ENCODE peak calls at places on chromosome 7, in ten cellular contexts. W is fibroblast of lung, B is transverse colon, N is mucosa of descending colon, K is left ventricle myocardium inferior, U is NT2/D1, A is ascending aorta, P is tibial nerve, Y is GM23338, V is neural progenitor cell. T is an unnamed sample. For H3K36me3, the result is how much of the 10 kb centered on the place peaks cover.

GRCh38 chr7:91050677-91051076 is 213.6 kb upstream of the FZD1 start:
- DNase-seq in P (no peak), Y (no peak), U (no peak), N (no peak), K (no peak), A (no peak), V (no peak), B (no peak), W (no peak), T (no peak)

GRCh38 chr7:146138926-146139325 is 22.3 kb downstream of the CNTNAP2 start:
- DNase-seq in W (no peak), U (no peak), B (no peak), P (no peak), N (no peak), Y (no peak), A (no peak), V (no peak), K (no peak), T (no peak)

GRCh38 chr7:35549781-35550180 is 145.2 kb downstream of the HERPUD2 start:
- DNase-seq in A (peak), P (no peak), B (no peak), V (no peak), K (no peak), U (no peak), Y (no peak), N (no peak), W (no peak), T (no peak)

GRCh38 chr7:18068745-18069144 is 41.1 kb upstream of the PRPS1L1 start:
- DNase-seq in W (no peak), P (no peak), A (no peak), V (no peak), K (no peak), B (no peak), N (no peak), Y (no peak), U (no peak), T (no peak)

GRCh38 chr7:86469680-86470295 is 173.9 kb upstream of the GRM3 start:
- DNase-seq in P (peak), Y (peak), K (no peak), V (peak), N (peak), U (peak), B (peak), W (peak), A (peak), T (no peak)

GRCh38 chr7:106623846-106624245 is 37.1 kb downstream of the CCDC71L start:
- DNase-seq in A (no peak), Y (no peak), N (no peak), K (no peak), B (no peak), V (no peak), U (no peak), P (no peak), W (peak), T (peak)

GRCh38 chr7:11540271-11540761 is 291.7 kb downstream of the THSD7A start:
- DNase-seq in Y (no peak), P (peak), U (no peak), A (no peak), B (no peak), W (peak), N (no peak), K (no peak), V (no peak), T (no peak)

GRCh38 chr7:92646966-92647625 is 56.9 kb upstream of the FAM133B start:
- DNase-seq in B (no peak), N (no peak), P (no peak), V (no peak), A (no peak), U (no peak), W (no peak), K (no peak), Y (no peak), T (no peak)

GRCh38 chr7:23546897-23547572 is 15.3 kb upstream of the TRA2A start:
- DNase-seq in U (peak), V (peak), P (peak), W (peak), N (peak), B (peak), K (peak), Y (peak), A (peak), T (peak)

GRCh38 chr7:148697256-148697841 is 1.4 kb upstream of the CUL1 start:
- DNase-seq in W (peak), B (peak), P (peak), A (peak), K (peak), U (no peak), Y (no peak), V (no peak), N (peak), T (no peak)

GRCh38 chr7:92279429-92280031 is 33.8 kb downstream of the ANKIB1 start:
- DNase-seq in V (peak), W (no peak), B (no peak), K (no peak), N (no peak), U (peak), Y (peak), A (no peak), P (no peak), T (no peak)

GRCh38 chr7:44264221-44264956 is 61.0 kb downstream of the CAMK2B start:
- DNase-seq in Y (peak), U (no peak), B (no peak), P (no peak), W (no peak), K (no peak), A (no peak), N (no peak), V (no peak), T (no peak)

GRCh38 chr7:4745265-4745919 is 30.0 kb upstream of the AP5Z1 start:
- DNase-seq in Y (no peak), A (no peak), N (peak), V (no peak), W (no peak), B (no peak), P (no peak), U (no peak), K (no peak), T (no peak)
- H3K36me3 ChIP-seq in Y (under half), A (under half), N (under half), V (under half), W (under half), B (under half), P (under half), U (half or more), K (under half), T (under half)

GRCh38 chr7:100627238-100627549 is 14.2 kb downstream of the TFR2 start:
- DNase-seq in W (no peak), B (no peak), P (no peak), V (no peak), Y (no peak), U (no peak), A (no peak), N (no peak), K (no peak), T (no peak)
- H3K4me3 ChIP-seq in W (no peak), B (peak), P (no peak), V (no peak), Y (peak), U (peak), A (peak), N (no peak), K (no peak), T (no peak)

DNA sequence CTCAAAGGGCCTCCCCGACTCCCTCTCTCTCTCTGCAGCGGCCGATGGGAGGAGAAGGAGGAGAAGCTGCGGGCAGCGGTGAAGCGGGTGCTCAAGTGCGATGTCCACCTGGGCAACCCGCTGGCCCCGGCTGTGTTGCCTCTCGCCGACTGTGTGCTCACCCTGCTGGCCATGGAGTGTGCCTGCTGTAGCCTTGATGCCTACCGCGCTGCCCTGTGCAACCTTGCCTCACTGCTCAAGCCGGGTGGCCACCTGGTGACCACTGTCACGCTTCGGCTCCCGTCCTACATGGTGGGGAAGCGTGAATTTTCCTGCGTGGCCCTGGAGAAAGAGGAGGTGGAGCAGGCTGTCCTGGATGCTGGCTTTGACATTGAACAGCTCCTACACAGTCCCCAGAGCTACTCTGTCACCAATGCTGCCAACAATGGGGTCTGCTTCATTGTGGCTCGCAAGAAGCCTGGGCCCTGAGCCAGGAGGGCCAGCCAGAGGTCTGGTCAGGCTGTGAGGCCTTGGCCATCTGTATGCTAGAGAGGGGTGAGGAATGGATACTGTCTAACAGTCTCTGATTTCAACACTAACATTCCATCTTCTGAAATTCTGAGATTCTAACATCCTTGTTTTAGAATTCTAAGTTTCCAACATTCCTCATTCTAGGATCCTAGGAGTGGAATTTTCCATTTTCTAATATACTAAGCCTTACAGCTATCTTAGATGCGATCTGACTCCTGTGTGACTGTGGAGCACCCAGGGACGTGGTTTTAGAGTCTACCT is 3.6 kb downstream of the INMT start:
- DNase-seq in A (peak), B (no peak), K (peak), P (no peak), V (no peak), U (no peak), Y (no peak), N (no peak), W (peak), T (no peak)
- H3K36me3 ChIP-seq in A (under half), B (under half), K (under half), P (under half), V (under half), U (under half), Y (under half), N (under half), W (under half), T (under half)

GRCh38 chr7:99324559-99324958 is 1.1 kb upstream of the ARPC1A start:
- DNase-seq in U (no peak), B (no peak), Y (no peak), K (no peak), A (no peak), N (no peak), V (no peak), W (no peak), P (no peak), T (no peak)
- H3K4me3 ChIP-seq in U (no peak), B (no peak), Y (peak), K (peak), A (peak), N (no peak), V (peak), W (peak), P (no peak), T (peak)

GRCh38 chr7:5690931-5691461 is 90.5 kb downstream of the RNF216 start:
- DNase-seq in Y (no peak), N (no peak), B (no peak), P (no peak), V (no peak), W (peak), U (no peak), K (peak), A (no peak), T (peak)
- H3K36me3 ChIP-seq in Y (under half), N (under half), B (under half), P (under half), V (under half), W (under half), U (under half), K (under half), A (under half), T (under half)

GRCh38 chr7:107969856-107970255 is 33.1 kb downstream of the LAMB1 start:
- DNase-seq in A (no peak), V (no peak), Y (no peak), U (no peak), W (no peak), K (peak), P (no peak), B (no peak), N (no peak), T (no peak)

GRCh38 chr7:107972986-107973385 is 30.0 kb downstream of the LAMB1 start:
- DNase-seq in A (no peak), W (peak), B (no peak), P (peak), N (no peak), K (no peak), U (no peak), V (no peak), Y (no peak), T (no peak)

GRCh38 chr7:107971100-107971499 is 31.9 kb downstream of the LAMB1 start:
- DNase-seq in N (no peak), V (no peak), W (no peak), A (no peak), U (no peak), Y (no peak), K (no peak), P (no peak), B (no peak), T (no peak)

GRCh38 chr7:107972075-107972482 is 30.9 kb downstream of the LAMB1 start:
- DNase-seq in U (no peak), K (no peak), V (no peak), B (no peak), A (no peak), N (no peak), Y (no peak), W (peak), P (peak), T (no peak)

DNA sequence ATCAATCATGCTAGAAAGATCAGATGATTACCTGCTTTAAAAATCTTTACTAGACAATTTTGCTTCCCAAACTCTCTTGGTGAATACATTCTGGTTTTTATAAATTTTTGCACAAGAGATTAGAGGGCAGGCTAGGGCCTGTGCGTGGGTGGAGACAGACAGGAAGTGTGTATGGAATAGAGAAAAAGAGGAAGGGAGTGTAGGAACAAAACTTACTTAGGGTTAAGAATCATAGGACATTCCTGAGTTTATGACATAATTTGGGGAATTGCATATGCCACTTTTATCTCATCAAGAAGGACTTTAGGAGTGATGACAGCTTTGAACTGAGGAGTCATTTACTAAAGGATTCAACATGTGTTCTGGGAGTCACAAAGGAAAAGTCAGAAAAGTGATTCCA is 31.3 kb downstream of the LAMB1 start:
- DNase-seq in Y (no peak), A (peak), P (no peak), B (no peak), K (peak), N (no peak), V (no peak), W (no peak), U (no peak), T (no peak)
- H3K4me3 ChIP-seq in Y (no peak), A (no peak), P (no peak), B (no peak), K (no peak), N (no peak), V (no peak), W (no peak), U (no peak), T (no peak)

GRCh38 chr7:128763541-128763940 is 12.1 kb downstream of the OPN1SW start:
- DNase-seq in N (no peak), V (no peak), B (no peak), U (no peak), K (no peak), A (no peak), Y (no peak), W (no peak), P (no peak), T (no peak)
- H3K36me3 ChIP-seq in N (under half), V (under half), B (half or more), U (half or more), K (half or more), A (under half), Y (half or more), W (under half), P (under half), T (half or more)

DNA sequence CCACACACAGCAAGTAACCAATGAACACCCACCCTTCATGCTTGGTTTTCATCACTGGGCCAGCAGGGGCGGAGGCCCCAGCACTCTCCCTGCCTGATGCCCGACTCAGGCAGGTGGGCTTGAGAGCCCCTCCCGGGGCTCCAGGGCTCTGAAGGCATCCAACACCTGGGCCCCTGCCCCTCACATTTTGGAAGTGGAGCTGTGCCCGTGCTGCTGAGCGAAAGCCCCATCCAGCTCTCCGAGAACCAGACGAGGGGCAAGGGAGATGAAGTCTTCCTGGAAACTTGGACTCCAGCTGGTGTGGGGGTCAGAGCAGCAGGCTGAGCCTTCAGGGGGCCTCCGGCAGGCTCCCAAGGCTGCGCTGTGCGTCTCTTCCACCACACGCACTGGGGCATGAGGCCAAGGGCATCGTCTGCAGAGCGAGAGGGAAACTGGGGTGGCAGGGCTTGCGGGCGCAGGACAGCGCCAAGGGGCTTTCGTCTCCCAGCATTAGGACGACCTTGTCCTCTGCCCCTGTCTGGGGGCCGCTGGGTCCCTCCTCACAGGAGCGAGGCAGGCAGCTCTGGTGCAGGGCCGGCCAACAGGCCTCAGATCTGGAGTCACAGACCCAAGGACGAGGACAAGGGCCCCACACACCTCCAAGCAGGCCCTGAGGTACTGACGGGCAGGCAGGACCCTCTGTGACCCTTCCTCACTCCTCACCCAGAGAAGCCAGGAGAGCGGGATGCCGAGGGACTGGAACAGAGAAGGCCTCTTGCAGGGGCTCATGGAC is 108.3 kb upstream of the FAM20C start:
- DNase-seq in W (no peak), A (peak), Y (no peak), U (no peak), K (no peak), V (no peak), N (no peak), P (no peak), B (no peak), T (peak)
- H3K4me3 ChIP-seq in W (no peak), A (no peak), Y (no peak), U (no peak), K (no peak), V (no peak), N (no peak), P (no peak), B (no peak), T (no peak)

GRCh38 chr7:30048582-30048981 is 20.4 kb downstream of the PLEKHA8 start:
- DNase-seq in K (no peak), W (no peak), V (no peak), A (no peak), B (no peak), N (no peak), Y (no peak), P (no peak), U (no peak), T (no peak)
- H3K36me3 ChIP-seq in K (half or more), W (under half), V (under half), A (under half), B (under half), N (under half), Y (under half), P (under half), U (half or more), T (under half)

GRCh38 chr7:70907594-70907993 is 224.3 kb upstream of the GALNT17 start:
- DNase-seq in U (no peak), B (no peak), W (no peak), N (no peak), P (no peak), Y (no peak), A (no peak), V (peak), K (no peak), T (no peak)
- H3K4me3 ChIP-seq in U (no peak), B (no peak), W (no peak), N (no peak), P (no peak), Y (no peak), A (no peak), V (no peak), K (no peak), T (no peak)

T was measured in left lung.